ENCODE peak calls at places on chromosomes 4 and X, in six cellular contexts. I, Q, S, C, L and K are unnamed samples.

GRCh38 chr4:101367201-101367600 is 19.9 kb upstream of the PPP3CA start:
- DNase-seq in I (no peak), Q (no peak), S (no peak), C (no peak), L (no peak), K (no peak)

GRCh38 chr4:2962099-2962455 is 1.1 kb downstream of the NOP14 start:
- DNase-seq in I (no peak), Q (no peak), S (no peak), C (no peak), L (no peak), K (no peak)

GRCh38 chrX:255923-256331 is 25.3 kb upstream of the PLCXD1 start:
- DNase-seq in I (no peak), Q (no peak), S (no peak), C (no peak), L (no peak), K (no peak)

GRCh38 chr4:105683038-105683437 is 25.5 kb downstream of the INTS12 start:
- DNase-seq in I (peak), Q (no peak), S (no peak), C (no peak), L (no peak), K (no peak)

GRCh38 chr4:57109847-57110634 is at the start of gene IGFBP7:
- DNase-seq in I (peak), Q (no peak), S (no peak), C (no peak), L (no peak), K (no peak)

GRCh38 chrX:50111762-50112161 is 89.0 kb downstream of the AKAP4 start:
- DNase-seq in I (peak), Q (no peak), S (no peak), C (no peak), L (no peak), K (no peak)

GRCh38 chr4:82084747-82085146 is 289.0 kb downstream of the HNRNPD start:
- DNase-seq in I (peak), Q (no peak), S (no peak), C (no peak), L (no peak), K (no peak)

GRCh38 chr4:15755321-15755750 is 22.8 kb upstream of the CD38 start:
- DNase-seq in I (no peak), Q (no peak), S (no peak), C (peak), L (no peak), K (no peak)

GRCh38 chr4:109232666-109233065 is 69.8 kb downstream of the COL25A1 start:
- DNase-seq in I (no peak), Q (no peak), S (no peak), C (no peak), L (no peak), K (no peak)

GRCh38 chrX:3549442-3549875 is 164.0 kb downstream of the PRKX start:
- DNase-seq in I (peak), Q (no peak), S (no peak), C (no peak), L (no peak), K (peak)

GRCh38 chr4:128782875-128783614 is 26.5 kb upstream of the JADE1 start:
- DNase-seq in I (no peak), Q (no peak), S (no peak), C (no peak), L (no peak), K (no peak)

GRCh38 chr4:159926871-159927270 is 824.0 kb downstream of the RAPGEF2 start:
- DNase-seq in I (no peak), Q (no peak), S (no peak), C (no peak), L (no peak), K (no peak)

GRCh38 chrX:118702741-118703140 is 24.7 kb upstream of the IL13RA1 start:
- DNase-seq in I (no peak), Q (no peak), S (no peak), C (no peak), L (no peak), K (no peak)

GRCh38 chrX:84133023-84133422 is 55.0 kb downstream of the RPS6KA6 start:
- DNase-seq in I (no peak), Q (no peak), S (no peak), C (no peak), L (no peak), K (no peak)

GRCh38 chrX:40154853-40155616 is 57.3 kb upstream of the BCOR start:
- DNase-seq in I (peak), Q (no peak), S (no peak), C (no peak), L (no peak), K (peak)

GRCh38 chr4:5635826-5636196 is 72.5 kb downstream of the EVC2 start:
- DNase-seq in I (no peak), Q (no peak), S (no peak), C (no peak), L (no peak), K (no peak)

GRCh38 chrX:39253551-39253950 is 452.3 kb downstream of the MID1IP1 start:
- DNase-seq in I (no peak), Q (no peak), S (no peak), C (no peak), L (no peak), K (no peak)

GRCh38 chr4:41874398-41874797 is 60.8 kb upstream of the TMEM33 start:
- DNase-seq in I (no peak), Q (no peak), S (no peak), C (no peak), L (no peak), K (no peak)

GRCh38 chr4:120819816-120820437 is 102.6 kb downstream of the PRDM5 start:
- DNase-seq in I (no peak), Q (no peak), S (no peak), C (no peak), L (no peak), K (no peak)

GRCh38 chrX:24498181-24498580 is 33.1 kb downstream of the PDK3 start:
- DNase-seq in I (peak), Q (no peak), S (peak), C (no peak), L (no peak), K (no peak)

GRCh38 chr4:38145741-38146140 is 185.5 kb downstream of the PTTG2 start:
- DNase-seq in I (no peak), Q (no peak), S (no peak), C (no peak), L (no peak), K (no peak)

GRCh38 chr4:158826882-158827281 is 58.1 kb downstream of the FNIP2 start:
- DNase-seq in I (peak), Q (no peak), S (no peak), C (no peak), L (no peak), K (no peak)

GRCh38 chrX:153969904-153970397 is 1.7 kb downstream of the HCFC1 start:
- DNase-seq in I (no peak), Q (peak), S (no peak), C (no peak), L (peak), K (no peak)

GRCh38 chr4:105526656-105527055 is 25.8 kb upstream of the ARHGEF38 start:
- DNase-seq in I (no peak), Q (no peak), S (no peak), C (no peak), L (no peak), K (no peak)

GRCh38 chr4:114479595-114479994 is 119.0 kb upstream of the UGT8 start:
- DNase-seq in I (no peak), Q (no peak), S (no peak), C (no peak), L (no peak), K (peak)

GRCh38 chr4:88144866-88145300 is 13.6 kb downstream of the ABCG2 start:
- DNase-seq in I (no peak), Q (no peak), S (no peak), C (no peak), L (no peak), K (no peak)

GRCh38 chr4:92641409-92641808 is 337.6 kb downstream of the GRID2 start:
- DNase-seq in I (no peak), Q (no peak), S (no peak), C (no peak), L (no peak), K (no peak)

GRCh38 chrX:153065389-153065788 is 6.9 kb upstream of the PNMA6A start:
- DNase-seq in I (no peak), Q (no peak), S (no peak), C (no peak), L (no peak), K (no peak)

GRCh38 chrX:150365051-150365952 is 2.2 kb downstream of the MAMLD1 start:
- DNase-seq in I (peak), Q (peak), S (peak), C (no peak), L (peak), K (no peak)

GRCh38 chr4:53688186-53688790 is 97.0 kb upstream of the LNX1 start:
- DNase-seq in I (peak), Q (no peak), S (no peak), C (no peak), L (no peak), K (no peak)

GRCh38 chr4:75180790-75181776 is 248.2 kb downstream of the PARM1 start:
- DNase-seq in I (peak), Q (no peak), S (no peak), C (no peak), L (no peak), K (no peak)

GRCh38 chr4:127015616-127016015 is 617.1 kb upstream of the INTU start:
- DNase-seq in I (no peak), Q (no peak), S (no peak), C (no peak), L (no peak), K (no peak)

GRCh38 chr4:133588306-133588705 is 439.2 kb downstream of the PCDH10 start:
- DNase-seq in I (no peak), Q (no peak), S (no peak), C (no peak), L (no peak), K (no peak)